ENCODE peak calls at places on chromosome 18, in six cellular contexts. P is neural crest cell, M is PC-9, L is heart left ventricle, X is Calu3, E is left lung. F is an unnamed sample.

GRCh38 chr18:1050012-1050657 is 145.5 kb downstream of the ADCYAP1 start:
- DNase-seq in P (no peak), M (no peak), L (no peak), X (no peak), E (no peak), F (no peak)

GRCh38 chr18:45353530-45353929 is 261.7 kb upstream of the SLC14A2 start:
- DNase-seq in P (no peak), M (peak), L (no peak), X (peak), E (no peak), F (no peak)

GRCh38 chr18:34494359-34494696 is 215.8 kb upstream of the DTNA start:
- DNase-seq in P (no peak), M (no peak), L (peak), X (peak), E (no peak), F (no peak)

GRCh38 chr18:29172151-29173015 is 995.5 kb upstream of the CDH2 start:
- DNase-seq in P (no peak), M (no peak), L (no peak), X (no peak), E (no peak), F (no peak)

GRCh38 chr18:65983750-65984149 is 232.9 kb downstream of the CDH7 start:
- DNase-seq in P (no peak), M (no peak), L (no peak), X (no peak), E (no peak), F (no peak)

GRCh38 chr18:62519684-62520083 is 3.1 kb upstream of the ZCCHC2 start:
- DNase-seq in P (no peak), M (no peak), L (no peak), X (no peak), E (no peak), F (no peak)

GRCh38 chr18:25518716-25519053 is 166.7 kb upstream of the ZNF521 start:
- DNase-seq in P (no peak), M (no peak), L (no peak), X (no peak), E (no peak), F (no peak)

GRCh38 chr18:8695932-8696510 is 9.3 kb upstream of the MTCL1 start:
- DNase-seq in P (no peak), M (no peak), L (no peak), X (no peak), E (no peak), F (no peak)

GRCh38 chr18:29305516-29305915 is 1128.6 kb upstream of the CDH2 start:
- DNase-seq in P (no peak), M (no peak), L (no peak), X (no peak), E (no peak), F (no peak)

GRCh38 chr18:55513199-55513598 is 74.8 kb downstream of the TCF4 start:
- DNase-seq in P (no peak), M (no peak), L (no peak), X (no peak), E (no peak), F (no peak)

GRCh38 chr18:12774982-12775381 is 72.1 kb downstream of the PSMG2 start:
- DNase-seq in P (no peak), M (no peak), L (no peak), X (no peak), E (no peak), F (no peak)

GRCh38 chr18:68972176-68972575 is 174.3 kb downstream of the CCDC102B start:
- DNase-seq in P (no peak), M (no peak), L (no peak), X (no peak), E (no peak), F (no peak)

GRCh38 chr18:42296192-42296591 is 341.2 kb downstream of the PIK3C3 start:
- DNase-seq in P (no peak), M (no peak), L (no peak), X (no peak), E (no peak), F (no peak)

GRCh38 chr18:5975111-5975622 is 79.8 kb upstream of the TMEM200C start:
- DNase-seq in P (no peak), M (no peak), L (no peak), X (no peak), E (no peak), F (no peak)

GRCh38 chr18:11310476-11311086 is 161.2 kb upstream of the PIEZO2 start:
- DNase-seq in P (peak), M (peak), L (peak), X (peak), E (no peak), F (peak)

GRCh38 chr18:25510096-25510495 is 158.1 kb upstream of the ZNF521 start:
- DNase-seq in P (no peak), M (no peak), L (no peak), X (no peak), E (no peak), F (no peak)

GRCh38 chr18:48753741-48754140 is 197.0 kb downstream of the SMAD7 start:
- DNase-seq in P (no peak), M (no peak), L (no peak), X (no peak), E (no peak), F (no peak)

GRCh38 chr18:68722807-68723206 is 7.9 kb upstream of the TMX3 start:
- DNase-seq in P (no peak), M (no peak), L (no peak), X (no peak), E (no peak), F (no peak)

GRCh38 chr18:30177056-30177455 is 865.5 kb downstream of the DSC3 start:
- DNase-seq in P (no peak), M (no peak), L (no peak), X (no peak), E (no peak), F (no peak)

GRCh38 chr18:34158881-34159690 is 65.6 kb downstream of the NOL4 start:
- DNase-seq in P (peak), M (no peak), L (peak), X (no peak), E (peak), F (peak)

GRCh38 chr18:424071-424868 is 76.2 kb downstream of the COLEC12 start:
- DNase-seq in P (no peak), M (no peak), L (no peak), X (no peak), E (no peak), F (no peak)

GRCh38 chr18:23876496-23876895 is 138.1 kb upstream of the TTC39C start:
- DNase-seq in P (no peak), M (no peak), L (no peak), X (no peak), E (no peak), F (no peak)

GRCh38 chr18:40313030-40313642 is 1641.9 kb upstream of the PIK3C3 start:
- DNase-seq in P (no peak), M (no peak), L (no peak), X (no peak), E (no peak), F (no peak)

GRCh38 chr18:7608174-7608550 is 41.0 kb downstream of the PTPRM start:
- DNase-seq in P (no peak), M (no peak), L (no peak), X (no peak), E (no peak), F (no peak)

GRCh38 chr18:12933323-12933722 is 14.5 kb upstream of the SEH1L start:
- DNase-seq in P (no peak), M (no peak), L (no peak), X (no peak), E (no peak), F (no peak)

GRCh38 chr18:7514796-7515440 is 52.2 kb upstream of the PTPRM start:
- DNase-seq in P (no peak), M (no peak), L (no peak), X (peak), E (no peak), F (peak)

GRCh38 chr18:3889121-3889520 is 439.1 kb downstream of the TGIF1 start:
- DNase-seq in P (no peak), M (no peak), L (no peak), X (no peak), E (no peak), F (no peak)

GRCh38 chr18:3015203-3015590 is 2.3 kb upstream of the LPIN2 start:
- DNase-seq in P (no peak), M (peak), L (no peak), X (peak), E (peak), F (no peak)

GRCh38 chr18:50607374-50607933 is 47.6 kb downstream of the MAPK4 start:
- DNase-seq in P (no peak), M (no peak), L (no peak), X (no peak), E (no peak), F (no peak)

GRCh38 chr18:59022167-59022945 is 117.3 kb upstream of the SEC11C start:
- DNase-seq in P (no peak), M (no peak), L (no peak), X (no peak), E (no peak), F (no peak)

DNA sequence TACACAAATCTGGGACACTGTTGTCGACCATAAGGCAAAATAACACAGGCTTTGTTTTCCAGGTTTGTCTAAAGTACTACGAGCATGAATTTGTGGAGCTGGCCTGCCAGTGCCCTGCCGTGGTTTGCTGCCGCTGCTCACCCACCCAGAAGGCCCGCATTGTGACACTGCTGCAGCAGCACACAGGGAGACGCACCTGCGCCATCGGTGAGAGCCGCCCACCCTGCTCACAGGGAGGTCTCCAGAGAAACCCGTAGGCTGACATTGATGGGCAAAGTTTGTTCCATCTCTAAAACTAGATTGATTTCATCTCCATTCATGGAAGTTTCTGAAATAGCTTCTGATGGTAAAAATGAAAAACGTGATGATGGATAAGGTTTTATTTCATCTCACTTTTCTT is 50.4 kb upstream of the NFATC1 start:
- DNase-seq in P (no peak), M (no peak), L (no peak), X (no peak), E (no peak), F (no peak)
- TF ChIP-seq CTCF in P (no peak), M (no peak), L (no peak), X (no peak), E (no peak), F (no peak)

DNA sequence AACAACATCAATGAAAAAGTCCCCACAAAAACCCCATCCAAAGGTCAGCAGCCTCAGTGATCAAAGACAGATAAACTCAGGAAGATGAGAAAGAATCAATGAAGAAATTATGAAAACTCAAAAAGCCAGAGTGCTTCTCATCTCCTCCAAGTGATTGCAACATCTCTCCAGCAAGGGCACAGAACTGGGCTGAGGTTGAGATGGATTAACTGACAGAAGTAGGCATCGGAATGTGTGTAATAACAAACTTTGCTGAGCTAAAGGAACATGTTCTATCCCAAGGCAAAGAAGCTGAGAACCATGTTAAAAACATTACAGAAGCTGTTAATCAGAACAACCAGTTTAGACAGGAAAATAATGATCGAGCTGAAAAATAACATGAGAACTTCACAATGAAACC is 442.7 kb upstream of the SYT4 start:
- DNase-seq in P (no peak), M (peak), L (no peak), X (no peak), E (no peak), F (no peak)
- TF ChIP-seq CTCF in P (no peak), M (no peak), L (no peak), X (no peak), E (no peak), F (no peak)

DNA sequence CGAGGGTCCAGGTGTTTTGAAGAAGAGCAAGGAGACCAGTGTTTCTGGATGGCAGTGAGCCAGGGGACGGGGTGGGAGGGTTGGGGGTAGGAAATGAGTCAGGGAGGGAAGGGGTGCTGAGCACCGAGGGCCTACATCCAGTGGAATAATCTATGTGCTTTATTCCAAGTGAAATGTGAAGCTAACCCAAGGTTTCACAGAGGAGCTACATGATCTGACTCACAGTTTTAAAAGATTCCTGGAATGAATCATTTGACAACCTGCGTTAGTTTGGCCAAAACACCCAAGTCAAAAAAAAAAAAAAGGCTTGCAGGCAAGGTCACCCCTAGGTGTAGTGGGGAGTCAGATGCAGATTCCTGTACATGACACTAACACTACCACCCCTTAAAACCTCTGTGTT is 419.7 kb upstream of the MEX3C start:
- DNase-seq in P (no peak), M (no peak), L (no peak), X (no peak), E (no peak), F (no peak)
- TF ChIP-seq CTCF in P (no peak), M (no peak), L (no peak), X (no peak), E (no peak), F (no peak)

GRCh38 chr18:46555724-46556123 is 101.3 kb downstream of the LOXHD1 start:
- DNase-seq in P (peak), M (peak), L (no peak), X (peak), E (no peak), F (no peak)
- TF ChIP-seq CTCF in P (peak), M (peak), L (peak), X (no peak), E (peak), F (peak)

GRCh38 chr18:74994502-74995403 is 214.2 kb downstream of the PTGR3 start:
- DNase-seq in P (no peak), M (peak), L (no peak), X (peak), E (no peak), F (no peak)
- TF ChIP-seq CTCF in P (no peak), M (no peak), L (no peak), X (no peak), E (no peak), F (no peak)

DNA sequence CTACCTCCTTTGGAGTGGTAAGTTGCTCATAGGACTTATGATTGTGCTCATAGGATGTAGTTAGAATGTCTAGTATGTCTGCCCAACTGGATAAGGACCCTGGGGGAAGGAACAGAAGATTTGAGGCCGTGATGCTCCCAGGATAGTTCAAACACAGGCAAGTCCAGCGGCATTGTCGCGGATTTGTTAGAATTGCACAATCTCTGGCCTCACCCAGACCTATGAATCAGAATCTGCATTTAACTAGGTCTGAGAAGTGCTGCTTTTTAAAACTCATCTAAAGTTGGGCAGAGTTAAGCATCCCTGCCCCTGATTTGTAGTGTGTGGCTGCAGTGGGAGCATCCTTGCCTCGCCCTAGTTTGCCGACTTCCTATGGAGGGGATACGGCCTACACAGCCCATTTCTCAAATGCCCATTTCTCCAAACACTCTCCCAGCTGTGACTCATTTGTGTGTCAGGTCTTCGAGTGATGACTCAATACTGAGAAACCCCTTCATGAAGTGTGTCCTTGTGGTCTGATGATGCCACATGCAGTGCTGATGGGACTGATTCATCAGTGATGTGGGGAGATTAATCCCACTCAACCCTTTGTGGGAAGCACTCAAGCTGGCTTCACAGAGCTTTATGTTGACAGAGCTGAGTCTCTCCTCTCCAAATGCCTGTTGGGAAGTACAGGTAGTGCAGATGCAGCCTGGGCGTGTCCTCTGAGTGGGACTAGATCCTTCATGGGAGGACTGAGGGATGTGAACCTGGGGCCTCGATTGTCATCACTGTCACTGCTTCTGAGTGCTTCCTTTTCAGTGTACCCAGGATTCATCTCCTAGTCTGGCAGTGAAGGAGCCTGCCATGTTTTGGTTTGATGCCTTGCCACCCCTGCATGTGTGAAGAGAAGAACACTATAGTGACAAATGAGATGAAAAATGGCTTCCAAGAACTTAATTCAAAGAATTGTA is 18.7 kb downstream of the SMIM21 start:
- DNase-seq in P (no peak), M (no peak), L (no peak), X (peak), E (no peak), F (no peak)
- TF ChIP-seq CTCF in P (no peak), M (no peak), L (no peak), X (no peak), E (no peak), F (no peak)

F was measured in progenitor cell of endocrine pancreas.